ENCODE peak calls at places on chromosomes 12 and 14, in five cellular contexts. K, Y, Q, T and C are unnamed samples.

GRCh38 chr12:126343352-126343751 is 1278.1 kb downstream of the AACS start:
- DNase-seq in K (no peak), Y (no peak), Q (no peak), T (no peak), C (no peak)

GRCh38 chr12:102965281-102966155 is 8.0 kb downstream of the ASCL1 start:
- DNase-seq in K (peak; percentile 61), Y (no peak), Q (no peak), T (no peak), C (no peak)

GRCh38 chr12:27343255-27344000 is 10.8 kb downstream of the BMAL2 start:
- DNase-seq in K (no peak), Y (no peak), Q (no peak), T (no peak), C (peak; percentile 97)

GRCh38 chr12:52224154-52224553 is 8.9 kb upstream of the KRT7 start:
- DNase-seq in K (no peak), Y (no peak), Q (no peak), T (no peak), C (no peak)

GRCh38 chr14:59354666-59355065 is 110.5 kb downstream of the GPR135 start:
- DNase-seq in K (no peak), Y (no peak), Q (no peak), T (no peak), C (no peak)

GRCh38 chr14:88952901-88953300 is 128.4 kb downstream of the TTC8 start:
- DNase-seq in K (no peak), Y (no peak), Q (no peak), T (no peak), C (no peak)

GRCh38 chr12:6961278-6961694 is 9.2 kb downstream of the PHB2 start:
- DNase-seq in K (peak; percentile 34), Y (no peak), Q (no peak), T (no peak), C (no peak)

GRCh38 chr14:101060171-101060601 is 156.7 kb upstream of the RTL1 start:
- DNase-seq in K (no peak), Y (no peak), Q (no peak), T (no peak), C (no peak)

GRCh38 chr12:105992849-105993740 is 145.7 kb downstream of the NUAK1 start:
- DNase-seq in K (no peak), Y (no peak), Q (no peak), T (no peak), C (no peak)

GRCh38 chr12:12007001-12007712 is 63.6 kb upstream of the BCL2L14 start:
- DNase-seq in K (no peak), Y (peak; percentile 59), Q (no peak), T (no peak), C (no peak)

GRCh38 chr14:93103392-93104080 is 12.2 kb downstream of the ITPK1 start:
- DNase-seq in K (peak; percentile 9), Y (peak; percentile 72), Q (no peak), T (no peak), C (no peak)

GRCh38 chr12:121893901-121894540 is 5.4 kb downstream of the PSMD9 start:
- DNase-seq in K (no peak), Y (no peak), Q (peak; percentile 69), T (no peak), C (no peak)

GRCh38 chr12:58086006-58086405 is 144.6 kb downstream of the ATP23 start:
- DNase-seq in K (no peak), Y (no peak), Q (no peak), T (no peak), C (no peak)

GRCh38 chr12:55706840-55707671 is 648 bp downstream of the ITGA7 start:
- DNase-seq in K (no peak), Y (no peak), Q (no peak), T (no peak), C (no peak)

GRCh38 chr12:53352331-53353258 is 16.4 kb upstream of the SP7 start:
- DNase-seq in K (peak; percentile 80), Y (peak; percentile 68), Q (peak; percentile 80), T (peak; percentile 86), C (peak; percentile 84)

GRCh38 chr12:53499261-53500118 is at the start of gene MAP3K12:
- DNase-seq in K (peak; percentile 79), Y (no peak), Q (no peak), T (no peak), C (no peak)

GRCh38 chr12:124449623-124450375 is 117.6 kb downstream of the NCOR2 start:
- DNase-seq in K (no peak), Y (no peak), Q (no peak), T (no peak), C (no peak)

GRCh38 chr12:51388066-51388799 is 3.0 kb downstream of the GALNT6 start:
- DNase-seq in K (peak; percentile 83), Y (no peak), Q (no peak), T (no peak), C (no peak)

GRCh38 chr12:4118601-4119156 is 154.9 kb upstream of the CCND2 start:
- DNase-seq in K (no peak), Y (peak; percentile 69), Q (no peak), T (no peak), C (no peak)

GRCh38 chr12:116547955-116548471 is 11.2 kb upstream of the MAP1LC3B2 start:
- DNase-seq in K (no peak), Y (no peak), Q (no peak), T (no peak), C (no peak)

GRCh38 chr12:116552750-116553383 is 6.3 kb upstream of the MAP1LC3B2 start:
- DNase-seq in K (no peak), Y (no peak), Q (no peak), T (no peak), C (no peak)

GRCh38 chr12:116551952-116552749 is 7.0 kb upstream of the MAP1LC3B2 start:
- DNase-seq in K (no peak), Y (no peak), Q (no peak), T (peak; percentile 40), C (no peak)

GRCh38 chr12:116551151-116551550 is 8.0 kb upstream of the MAP1LC3B2 start:
- DNase-seq in K (no peak), Y (no peak), Q (no peak), T (no peak), C (no peak)

DNA sequence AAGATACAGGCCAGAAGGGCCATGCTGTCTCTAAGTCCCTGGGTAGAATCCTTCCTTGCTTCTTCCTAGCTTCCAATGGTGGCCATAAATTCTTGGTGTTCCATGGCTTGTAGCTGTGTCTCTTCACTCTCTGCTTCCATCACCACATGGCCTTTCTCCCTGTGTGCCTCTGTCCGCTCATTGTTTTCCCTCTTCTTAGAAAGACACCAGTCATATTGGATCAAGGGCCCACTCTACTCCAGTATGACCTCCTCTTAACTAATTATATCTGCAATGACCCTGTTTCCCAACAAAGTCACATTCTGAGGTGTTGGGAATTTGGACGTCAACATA is 7.6 kb upstream of the MAP1LC3B2 start:
- DNase-seq in K (no peak), Y (no peak), Q (no peak), T (no peak), C (no peak)
- H3K4me3 ChIP-seq in K (no peak overlapping the region), Y (no peak overlapping the region), Q (no peak overlapping the region), T (no peak overlapping the region), C (no peak overlapping the region)

DNA sequence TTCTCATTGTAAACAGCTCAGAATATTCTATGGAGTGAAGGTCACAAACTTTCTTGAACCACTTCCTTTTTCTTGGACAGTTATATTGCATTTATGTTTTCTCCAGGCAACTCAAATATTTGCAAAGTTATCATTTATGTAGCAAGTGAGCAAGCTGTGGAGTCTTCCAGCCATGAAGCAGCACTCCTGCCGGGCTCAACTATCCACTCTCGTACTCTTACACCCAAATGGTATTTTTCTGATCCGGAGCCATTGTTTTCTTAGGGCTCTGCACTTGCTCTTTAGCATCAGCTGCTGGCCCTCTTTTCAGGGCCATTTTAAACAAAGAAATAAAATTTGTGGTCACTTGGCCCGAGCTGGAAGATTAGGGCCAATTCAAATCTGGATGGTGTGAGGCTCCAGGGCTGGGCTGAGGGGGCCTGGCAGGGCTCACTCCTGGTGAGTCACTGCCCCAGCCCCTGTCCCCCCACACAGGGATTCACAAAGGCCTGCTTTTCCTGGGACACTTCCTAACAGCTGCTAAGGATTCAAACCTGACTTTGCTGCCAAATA is 19.7 kb downstream of the SYNE3 start:
- DNase-seq in K (no peak), Y (no peak), Q (no peak), T (no peak), C (no peak)
- TF ChIP-seq SIN3A in K (no peak), Y (no peak), Q (no peak), T (no peak), C (no peak)

GRCh38 chr14:83287300-83287699 is 1753.6 kb upstream of the SEL1L start:
- DNase-seq in K (no peak), Y (no peak), Q (no peak), T (no peak), C (no peak)

GRCh38 chr14:83291716-83292115 is 1758.1 kb upstream of the SEL1L start:
- DNase-seq in K (no peak), Y (no peak), Q (no peak), T (no peak), C (no peak)

GRCh38 chr14:83294941-83295340 is 1761.3 kb upstream of the SEL1L start:
- DNase-seq in K (no peak), Y (no peak), Q (no peak), T (no peak), C (no peak)

GRCh38 chr14:83290447-83290846 is 1756.8 kb upstream of the SEL1L start:
- DNase-seq in K (no peak), Y (no peak), Q (no peak), T (no peak), C (no peak)

DNA sequence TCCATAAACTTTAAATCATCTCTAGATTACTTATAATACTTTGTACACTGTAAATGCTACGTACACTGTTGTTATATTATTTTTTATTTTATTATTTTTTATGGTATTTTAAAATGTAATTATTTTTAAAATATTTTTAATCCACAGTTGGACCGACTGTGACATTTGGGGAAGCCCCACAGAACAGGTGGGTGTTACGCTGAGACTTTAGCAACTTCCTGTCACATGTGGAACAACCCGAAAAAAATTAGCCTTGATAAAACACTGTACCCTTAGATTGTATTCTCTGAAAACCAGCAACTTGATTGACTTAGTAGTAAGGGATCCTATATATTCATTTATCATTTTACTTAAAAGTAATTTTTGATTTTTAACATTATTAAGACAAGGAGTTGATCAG is 1755.7 kb upstream of the SEL1L start:
- DNase-seq in K (no peak), Y (no peak), Q (no peak), T (no peak), C (no peak)
- H3K4me3 ChIP-seq in K (no peak overlapping the region), Y (no peak overlapping the region), Q (no peak overlapping the region), T (no peak overlapping the region), C (no peak overlapping the region)

GRCh38 chr12:43285248-43285647 is 266.8 kb downstream of the ADAMTS20 start:
- DNase-seq in K (no peak), Y (no peak), Q (no peak), T (no peak), C (no peak)
- TF ChIP-seq SIN3A in K (no peak), Y (no peak), Q (no peak), T (no peak), C (no peak)

GRCh38 chr12:26010293-26010821 is 51.9 kb downstream of the RASSF8 start:
- DNase-seq in K (no peak), Y (no peak), Q (no peak), T (no peak), C (no peak)
- H3K4me3 ChIP-seq in K (no peak overlapping the region), Y (no peak overlapping the region), Q (no peak overlapping the region), T (no peak overlapping the region), C (no peak overlapping the region)

GRCh38 chr12:9378430-9378835 is 170.2 kb upstream of the PZP start:
- DNase-seq in K (peak; percentile 47), Y (no peak), Q (peak; percentile 50), T (no peak), C (no peak)
- TF ChIP-seq SIN3A in K (no peak), Y (no peak), Q (no peak), T (no peak), C (no peak)